ENCODE peak calls at places on chromosomes 3 and 15, in seven cellular contexts. G, D, I, A, H, S and J are unnamed samples.

GRCh38 chr3:52221141-52221562 is 4.3 kb downstream of the TLR9 start:
- DNase-seq in G (no peak), D (no peak), I (no peak), A (no peak), H (no peak), S (no peak), J (no peak)

GRCh38 chr15:41772720-41773331 is 1.5 kb upstream of the MAPKBP1 start:
- DNase-seq in G (no peak), D (no peak), I (peak), A (peak), H (peak), S (peak), J (peak)

GRCh38 chr3:81349941-81350340 is 411.5 kb downstream of the GBE1 start:
- DNase-seq in G (no peak), D (no peak), I (no peak), A (no peak), H (no peak), S (no peak), J (no peak)

GRCh38 chr15:70186152-70186551 is 88.4 kb upstream of the TLE3 start:
- DNase-seq in G (peak), D (no peak), I (no peak), A (no peak), H (no peak), S (no peak), J (no peak)

GRCh38 chr15:39787479-39787878 is 4.8 kb upstream of the FSIP1 start:
- DNase-seq in G (no peak), D (no peak), I (no peak), A (no peak), H (no peak), S (no peak), J (no peak)

GRCh38 chr3:133734305-133734704 is 11.9 kb upstream of the TF start:
- DNase-seq in G (no peak), D (no peak), I (no peak), A (no peak), H (no peak), S (no peak), J (peak)

GRCh38 chr3:81758275-81758674 is 3.2 kb downstream of the GBE1 start:
- DNase-seq in G (no peak), D (no peak), I (no peak), A (no peak), H (no peak), S (no peak), J (no peak)

GRCh38 chr3:125556314-125556713 is 36.3 kb upstream of the SNX4 start:
- DNase-seq in G (no peak), D (no peak), I (no peak), A (no peak), H (no peak), S (no peak), J (no peak)

GRCh38 chr3:20073683-20074082 is 33.4 kb downstream of the KAT2B start:
- DNase-seq in G (no peak), D (no peak), I (no peak), A (no peak), H (no peak), S (no peak), J (no peak)

GRCh38 chr15:69893863-69894262 is 203.9 kb downstream of the TLE3 start:
- DNase-seq in G (no peak), D (no peak), I (no peak), A (no peak), H (no peak), S (no peak), J (no peak)